ENCODE peak calls at places on chromosomes 13 and 19, in five cellular contexts. L, X, I, Q and G are unnamed samples.

GRCh38 chr13:76833465-76833864 is 52.7 kb downstream of the KCTD12 start:
- DNase-seq in I (no peak), X (no peak), L (no peak), Q (no peak), G (no peak)

GRCh38 chr19:21164541-21164940 is 22.7 kb downstream of the ZNF431 start:
- DNase-seq in L (no peak), X (no peak), Q (no peak), I (no peak), G (no peak)

GRCh38 chr19:56721714-56722113 is 50.2 kb upstream of the ZNF835 start:
- DNase-seq in X (no peak), I (no peak), L (no peak), Q (no peak), G (no peak)

GRCh38 chr13:99345345-99345744 is 38.1 kb upstream of the GPR183 start:
- DNase-seq in L (no peak), I (no peak), Q (no peak), X (no peak), G (no peak)

GRCh38 chr13:74398599-74398998 is 264.4 kb upstream of the KLF12 start:
- DNase-seq in Q (no peak), X (no peak), L (no peak), I (no peak), G (no peak)

GRCh38 chr13:19155321-19155861 is 26.2 kb downstream of the TUBA3C start:
- DNase-seq in Q (no peak), X (no peak), L (no peak), I (no peak), G (no peak)

GRCh38 chr19:8340341-8341096 is 2.5 kb downstream of the KANK3 start:
- DNase-seq in X (no peak), L (no peak), I (no peak), Q (no peak), G (no peak)

GRCh38 chr13:103291693-103292572 is 225.7 kb upstream of the SLC10A2 start:
- DNase-seq in X (no peak), L (no peak), Q (no peak), I (no peak), G (no peak)

GRCh38 chr19:13506550-13506878 is 235 bp upstream of the CACNA1A start:
- DNase-seq in X (no peak), L (no peak), I (no peak), Q (no peak), G (no peak)

GRCh38 chr13:21124853-21125252 is 51.5 kb downstream of the SKA3 start:
- DNase-seq in L (no peak), I (no peak), X (no peak), Q (no peak), G (no peak)

GRCh38 chr13:111970501-111971155 is 96.3 kb upstream of the SOX1 start:
- DNase-seq in Q (no peak), X (no peak), L (no peak), I (no peak), G (no peak)

GRCh38 chr13:79703772-79704171 is 222.8 kb downstream of the NDFIP2 start:
- DNase-seq in Q (no peak), X (no peak), L (no peak), I (no peak), G (no peak)

GRCh38 chr13:50250403-50250802 is 235.2 kb downstream of the KCNRG start:
- DNase-seq in Q (no peak), X (no peak), L (no peak), I (no peak), G (no peak)

GRCh38 chr19:23190341-23190740 is 59.9 kb downstream of the ZNF724 start:
- DNase-seq in L (no peak), Q (no peak), I (no peak), X (no peak), G (no peak)

GRCh38 chr19:10412257-10412977 is 7.9 kb upstream of the PDE4A start:
- DNase-seq in L (no peak), X (no peak), I (no peak), Q (no peak), G (no peak)

GRCh38 chr19:17555929-17556813 is 722 bp downstream of the COLGALT1 start:
- DNase-seq in I (no peak), L (peak), X (no peak), Q (peak), G (no peak)

GRCh38 chr13:78137404-78138142 is 218.9 kb upstream of the EDNRB start:
- DNase-seq in Q (peak), X (peak), L (no peak), I (no peak), G (peak)

GRCh38 chr19:46571495-46571894 is 29.6 kb upstream of the CALM3 start:
- DNase-seq in L (no peak), X (no peak), Q (peak), I (no peak), G (no peak)

GRCh38 chr19:55112781-55113569 is 4.5 kb downstream of the PPP1R12C start:
- DNase-seq in I (no peak), X (no peak), Q (no peak), L (no peak), G (no peak)

GRCh38 chr13:50627111-50627510 is 216.4 kb downstream of the DLEU7 start:
- DNase-seq in I (no peak), X (no peak), L (no peak), Q (no peak), G (no peak)

GRCh38 chr19:1041835-1042685 is 2.2 kb downstream of the ABCA7 start:
- DNase-seq in L (no peak), X (no peak), I (no peak), Q (no peak), G (no peak)

GRCh38 chr13:102962430-102962829 is 103.8 kb downstream of the SLC10A2 start:
- DNase-seq in L (no peak), Q (no peak), X (no peak), I (no peak), G (no peak)

GRCh38 chr19:46372901-46373572 is 26.1 kb downstream of the PPP5C start:
- DNase-seq in Q (no peak), I (no peak), L (no peak), X (no peak), G (no peak)

GRCh38 chr19:5691930-5692784 is 2.1 kb downstream of the RPL36 start:
- DNase-seq in X (no peak), Q (peak), L (no peak), I (no peak), G (no peak)

GRCh38 chr13:59914556-59914955 is 249.2 kb downstream of the DIAPH3 start:
- DNase-seq in I (no peak), L (no peak), Q (no peak), X (no peak), G (no peak)

GRCh38 chr13:47287291-47287751 is 390.5 kb upstream of the HTR2A start:
- DNase-seq in X (no peak), L (no peak), I (no peak), Q (no peak), G (no peak)

GRCh38 chr13:37485766-37486165 is 112.8 kb downstream of the POSTN start:
- DNase-seq in X (no peak), I (no peak), Q (no peak), L (no peak), G (no peak)

GRCh38 chr13:32261567-32261966 is 53.6 kb downstream of the ZAR1L start:
- DNase-seq in Q (peak), X (no peak), L (no peak), I (no peak), G (no peak)

GRCh38 chr19:10419646-10420443 is 493 bp upstream of the PDE4A start:
- DNase-seq in Q (no peak), I (no peak), X (no peak), L (no peak), G (peak)

GRCh38 chr19:55255618-55256423 is 3.0 kb downstream of the PPP6R1 start:
- DNase-seq in L (peak), Q (peak), X (peak), I (peak), G (no peak)